ENCODE peak calls at places on chromosomes 1 and 21, in eight cellular contexts. Y, U, Z, S, W, L, E and N are unnamed samples.

GRCh38 chr1:113153116-113153803 is 80.3 kb downstream of the LRIG2 start:
- DNase-seq in Y (peak), U (no peak), Z (no peak), S (no peak), W (no peak), L (no peak), E (no peak), N (peak)

GRCh38 chr1:16112558-16113555 is 39.4 kb upstream of the FAM131C start:
- DNase-seq in Y (no peak), U (no peak), Z (no peak), S (peak), W (no peak), L (no peak), E (no peak), N (no peak)

GRCh38 chr21:36542312-36543101 is 62.6 kb upstream of the CLDN14 start:
- DNase-seq in Y (no peak), U (no peak), Z (no peak), S (peak), W (peak), L (no peak), E (no peak), N (no peak)

GRCh38 chr1:205374205-205375078 is 17.7 kb upstream of the KLHDC8A start:
- DNase-seq in Y (no peak), U (no peak), Z (no peak), S (peak), W (no peak), L (no peak), E (peak), N (peak)

GRCh38 chr1:25549273-25550154 is 6.1 kb downstream of the LDLRAP1 start:
- DNase-seq in Y (no peak), U (peak), Z (peak), S (peak), W (peak), L (no peak), E (peak), N (peak)

GRCh38 chr1:202155478-202156021 is 4.9 kb downstream of the PTPN7 start:
- DNase-seq in Y (no peak), U (no peak), Z (peak), S (no peak), W (no peak), L (peak), E (peak), N (peak)

GRCh38 chr1:165795894-165796293 is 27.2 kb upstream of the TMCO1 start:
- DNase-seq in Y (no peak), U (no peak), Z (no peak), S (peak), W (no peak), L (no peak), E (no peak), N (no peak)

GRCh38 chr21:36829116-36829515 is 130.2 kb downstream of the SIM2 start:
- DNase-seq in Y (no peak), U (no peak), Z (no peak), S (no peak), W (no peak), L (no peak), E (no peak), N (no peak)

GRCh38 chr1:190373705-190374336 is 103.8 kb downstream of the BRINP3 start:
- DNase-seq in Y (no peak), U (no peak), Z (no peak), S (peak), W (no peak), L (no peak), E (no peak), N (no peak)

GRCh38 chr1:91724644-91725043 is 161.3 kb downstream of the TGFBR3 start:
- DNase-seq in Y (no peak), U (no peak), Z (no peak), S (no peak), W (no peak), L (no peak), E (no peak), N (no peak)

GRCh38 chr1:1332774-1333480 is 1.8 kb downstream of the TAS1R3 start:
- DNase-seq in Y (no peak), U (no peak), Z (peak), S (no peak), W (no peak), L (no peak), E (no peak), N (no peak)

GRCh38 chr1:156319664-156320063 is 18.4 kb downstream of the CCT3 start:
- DNase-seq in Y (no peak), U (no peak), Z (no peak), S (no peak), W (no peak), L (no peak), E (no peak), N (no peak)

GRCh38 chr1:213399695-213400094 is 348.7 kb downstream of the RPS6KC1 start:
- DNase-seq in Y (no peak), U (no peak), Z (no peak), S (no peak), W (no peak), L (no peak), E (no peak), N (peak)

GRCh38 chr1:202067188-202067977 is 55.3 kb upstream of the GPR37L1 start:
- DNase-seq in Y (no peak), U (no peak), Z (no peak), S (no peak), W (no peak), L (no peak), E (no peak), N (no peak)

GRCh38 chr1:15948600-15949452 is 27.1 kb downstream of the ZBTB17 start:
- DNase-seq in Y (no peak), U (no peak), Z (peak), S (no peak), W (no peak), L (no peak), E (peak), N (peak)

GRCh38 chr21:43995521-43996105 is 16.5 kb upstream of the TRAPPC10 start:
- DNase-seq in Y (no peak), U (no peak), Z (peak), S (no peak), W (no peak), L (no peak), E (no peak), N (no peak)

GRCh38 chr1:108357802-108358201 is 92.3 kb upstream of the NBPF6 start:
- DNase-seq in Y (no peak), U (no peak), Z (no peak), S (no peak), W (no peak), L (no peak), E (no peak), N (no peak)

GRCh38 chr1:192639607-192640368 is 3.8 kb downstream of the RGS13 start:
- DNase-seq in Y (no peak), U (no peak), Z (no peak), S (no peak), W (peak), L (no peak), E (no peak), N (no peak)

GRCh38 chr1:10904396-10905358 is 107.8 kb upstream of the TARDBP start:
- DNase-seq in Y (no peak), U (peak), Z (peak), S (no peak), W (no peak), L (no peak), E (peak), N (no peak)

GRCh38 chr1:12549106-12549459 is 68.9 kb downstream of the DHRS3 start:
- DNase-seq in Y (no peak), U (no peak), Z (peak), S (no peak), W (no peak), L (no peak), E (no peak), N (no peak)

GRCh38 chr1:237879195-237879594 is 11.5 kb downstream of the ZP4 start:
- DNase-seq in Y (no peak), U (no peak), Z (no peak), S (peak), W (no peak), L (no peak), E (no peak), N (no peak)

GRCh38 chr1:53329183-53329544 is 1.3 kb upstream of the LRP8 start:
- DNase-seq in Y (no peak), U (no peak), Z (peak), S (no peak), W (no peak), L (no peak), E (no peak), N (no peak)

GRCh38 chr21:36113647-36114428 is 21.0 kb upstream of the CBR3 start:
- DNase-seq in Y (no peak), U (peak), Z (peak), S (no peak), W (no peak), L (no peak), E (peak), N (no peak)

GRCh38 chr1:106613106-106613505 is 443.4 kb upstream of the PRMT6 start:
- DNase-seq in Y (no peak), U (no peak), Z (no peak), S (no peak), W (no peak), L (no peak), E (no peak), N (no peak)

GRCh38 chr1:35229587-35230360 is 36.8 kb upstream of the SFPQ start:
- DNase-seq in Y (no peak), U (no peak), Z (no peak), S (no peak), W (no peak), L (no peak), E (no peak), N (no peak)

GRCh38 chr1:109099871-109100757 is 9.6 kb downstream of the TMEM167B start:
- DNase-seq in Y (peak), U (peak), Z (peak), S (peak), W (peak), L (peak), E (peak), N (peak)

GRCh38 chr1:244230470-244230869 is 179.4 kb downstream of the ZBTB18 start:
- DNase-seq in Y (no peak), U (no peak), Z (no peak), S (no peak), W (no peak), L (no peak), E (no peak), N (no peak)

GRCh38 chr1:24793762-24794161 is 48.5 kb downstream of the CLIC4 start:
- DNase-seq in Y (no peak), U (no peak), Z (no peak), S (no peak), W (no peak), L (no peak), E (no peak), N (no peak)

GRCh38 chr1:102875756-102876155 is 232.6 kb downstream of the COL11A1 start:
- DNase-seq in Y (no peak), U (no peak), Z (no peak), S (no peak), W (no peak), L (no peak), E (no peak), N (no peak)

GRCh38 chr1:17573518-17574041 is 34.1 kb downstream of the ARHGEF10L start:
- DNase-seq in Y (peak), U (no peak), Z (no peak), S (peak), W (no peak), L (no peak), E (no peak), N (no peak)

GRCh38 chr1:54995835-54996234 is 2.9 kb upstream of the BSND start:
- DNase-seq in Y (no peak), U (peak), Z (no peak), S (no peak), W (no peak), L (no peak), E (no peak), N (no peak)

GRCh38 chr21:43315244-43316137 is 111.4 kb downstream of the SIK1 start:
- DNase-seq in Y (no peak), U (peak), Z (no peak), S (no peak), W (no peak), L (no peak), E (no peak), N (no peak)

GRCh38 chr1:75083848-75084514 is 50.2 kb upstream of the LHX8 start:
- DNase-seq in Y (no peak), U (no peak), Z (no peak), S (no peak), W (no peak), L (no peak), E (no peak), N (no peak)

GRCh38 chr1:191348328-191348727 is 809.9 kb upstream of the RGS18 start:
- DNase-seq in Y (no peak), U (no peak), Z (no peak), S (no peak), W (no peak), L (no peak), E (no peak), N (no peak)

GRCh38 chr1:209490013-209490412 is 93.5 kb upstream of the CAMK1G start:
- DNase-seq in Y (no peak), U (no peak), Z (no peak), S (peak), W (no peak), L (no peak), E (no peak), N (no peak)

GRCh38 chr1:174971466-174971865 is 28.3 kb upstream of the CACYBP start:
- DNase-seq in Y (no peak), U (no peak), Z (no peak), S (no peak), W (no peak), L (no peak), E (no peak), N (no peak)
- H3K27ac ChIP-seq in Y (no peak), U (no peak), Z (peak), S (no peak), W (no peak), L (no peak), E (no peak), N (no peak)

GRCh38 chr1:27583479-27583878 is 20.5 kb downstream of the AHDC1 start:
- DNase-seq in Y (no peak), U (no peak), Z (no peak), S (no peak), W (no peak), L (no peak), E (no peak), N (no peak)

GRCh38 chr1:27589441-27589840 is 14.5 kb downstream of the AHDC1 start:
- DNase-seq in Y (no peak), U (no peak), Z (no peak), S (no peak), W (no peak), L (no peak), E (no peak), N (peak)

GRCh38 chr1:27588256-27589232 is 15.4 kb downstream of the AHDC1 start:
- DNase-seq in Y (no peak), U (no peak), Z (no peak), S (no peak), W (no peak), L (no peak), E (no peak), N (no peak)

GRCh38 chr1:27584453-27584852 is 19.5 kb downstream of the AHDC1 start:
- DNase-seq in Y (no peak), U (no peak), Z (no peak), S (no peak), W (no peak), L (no peak), E (no peak), N (no peak)

DNA sequence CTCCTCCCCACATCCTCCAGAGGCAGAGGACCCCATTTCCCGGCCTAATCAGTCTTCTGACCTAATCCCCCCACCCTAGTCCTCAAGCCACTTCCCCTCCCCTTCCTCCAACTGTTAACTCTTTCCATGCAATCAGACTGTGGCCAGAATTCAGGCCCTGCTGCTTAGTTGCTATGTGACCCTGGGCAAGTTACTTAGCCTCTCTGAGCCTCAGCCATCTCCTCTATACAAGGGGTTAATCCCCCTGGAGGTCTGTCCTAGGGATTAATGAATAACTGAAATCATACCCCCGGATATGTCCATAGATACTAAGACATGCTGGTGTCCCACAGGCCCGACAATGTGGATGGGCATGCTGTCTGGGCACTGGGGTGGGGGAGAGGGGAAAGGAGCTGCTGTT is 18.3 kb downstream of the AHDC1 start:
- DNase-seq in Y (no peak), U (no peak), Z (no peak), S (no peak), W (no peak), L (no peak), E (no peak), N (no peak)
- H3K27ac ChIP-seq in Y (no peak), U (no peak), Z (no peak), S (no peak), W (no peak), L (no peak), E (no peak), N (no peak)

GRCh38 chr1:44212355-44213221 is 683 bp upstream of the DMAP1 start:
- DNase-seq in Y (no peak), U (no peak), Z (no peak), S (no peak), W (peak), L (no peak), E (no peak), N (no peak)

GRCh38 chr1:44210595-44210994 is 2.7 kb upstream of the DMAP1 start:
- DNase-seq in Y (no peak), U (no peak), Z (no peak), S (no peak), W (no peak), L (no peak), E (no peak), N (no peak)

GRCh38 chr1:44218503-44219300 is 5.4 kb downstream of the DMAP1 start:
- DNase-seq in Y (no peak), U (no peak), Z (no peak), S (no peak), W (no peak), L (no peak), E (no peak), N (no peak)

GRCh38 chr1:44217809-44218410 is 4.6 kb downstream of the DMAP1 start:
- DNase-seq in Y (peak), U (peak), Z (peak), S (peak), W (peak), L (peak), E (peak), N (peak)

GRCh38 chr1:44213222-44214112 is at the start of gene DMAP1:
- DNase-seq in Y (peak), U (peak), Z (peak), S (peak), W (peak), L (peak), E (peak), N (peak)
- H3K27ac ChIP-seq in Y (peak), U (peak), Z (peak), S (no peak), W (peak), L (peak), E (peak), N (peak)

DNA sequence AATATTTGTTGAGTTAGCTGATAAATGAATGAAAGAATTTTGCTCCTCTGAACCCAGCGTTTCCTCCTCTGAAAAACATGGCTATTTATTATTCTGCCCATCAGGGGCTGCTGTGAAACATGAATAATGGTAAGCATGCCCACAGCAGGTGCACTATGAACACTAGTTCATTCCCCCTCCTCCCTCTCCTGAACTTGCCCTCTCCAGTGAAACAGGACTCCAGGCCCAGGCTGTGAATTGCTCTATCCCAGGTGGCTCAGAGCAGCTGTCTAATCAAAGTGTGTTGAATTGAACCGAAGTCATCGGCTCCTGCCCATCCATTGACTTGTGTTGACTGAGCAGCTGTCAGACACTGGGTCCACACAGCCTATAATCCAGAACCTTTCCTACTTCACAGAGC is 267.1 kb downstream of the PTPRU start:
- DNase-seq in Y (no peak), U (no peak), Z (no peak), S (peak), W (no peak), L (no peak), E (no peak), N (no peak)
- H3K27ac ChIP-seq in Y (no peak), U (no peak), Z (no peak), S (peak), W (no peak), L (no peak), E (no peak), N (no peak)

GRCh38 chr1:9417695-9418094 is 121.6 kb upstream of the SLC25A33 start:
- DNase-seq in Y (no peak), U (peak), Z (no peak), S (no peak), W (no peak), L (no peak), E (no peak), N (no peak)
- H3K27ac ChIP-seq in Y (no peak), U (no peak), Z (no peak), S (no peak), W (no peak), L (no peak), E (no peak), N (no peak)

GRCh38 chr1:22473952-22474351 is 22.3 kb downstream of the ZBTB40 start:
- DNase-seq in Y (no peak), U (no peak), Z (no peak), S (no peak), W (no peak), L (no peak), E (no peak), N (no peak)

GRCh38 chr1:22470227-22470626 is 18.6 kb downstream of the ZBTB40 start:
- DNase-seq in Y (no peak), U (no peak), Z (no peak), S (no peak), W (no peak), L (no peak), E (no peak), N (no peak)

GRCh38 chr1:22471610-22472009 is 20.0 kb downstream of the ZBTB40 start:
- DNase-seq in Y (no peak), U (no peak), Z (no peak), S (no peak), W (no peak), L (no peak), E (no peak), N (no peak)

GRCh38 chr1:22471078-22471477 is 19.4 kb downstream of the ZBTB40 start:
- DNase-seq in Y (no peak), U (no peak), Z (no peak), S (no peak), W (no peak), L (peak), E (peak), N (peak)

DNA sequence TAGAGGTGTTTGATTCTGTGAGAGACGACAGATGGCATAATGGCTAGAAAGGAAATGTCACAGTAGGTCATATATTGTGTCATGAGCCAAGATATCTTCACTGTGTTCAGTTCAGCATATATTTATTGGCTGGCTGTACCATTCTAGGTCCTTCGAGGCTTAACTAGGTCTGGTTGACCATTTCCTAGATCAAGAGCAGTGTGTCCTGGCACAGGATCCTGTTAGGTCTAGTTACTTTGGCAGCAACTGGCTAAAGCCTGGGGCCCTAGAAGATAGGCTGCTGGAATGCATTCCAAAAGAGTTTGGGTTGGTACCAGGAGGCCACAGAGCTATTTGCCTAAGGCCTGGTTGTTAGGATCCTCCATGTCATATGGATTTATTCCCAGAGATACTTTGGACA is 20.9 kb downstream of the ZBTB40 start:
- DNase-seq in Y (no peak), U (no peak), Z (no peak), S (no peak), W (no peak), L (peak), E (no peak), N (no peak)
- H3K27ac ChIP-seq in Y (no peak), U (no peak), Z (no peak), S (no peak), W (no peak), L (peak), E (no peak), N (no peak)

GRCh38 chr21:38992737-38993136 is 187.0 kb downstream of the ETS2 start:
- DNase-seq in Y (no peak), U (no peak), Z (no peak), S (no peak), W (no peak), L (no peak), E (no peak), N (no peak)
- H3K27ac ChIP-seq in Y (no peak), U (no peak), Z (peak), S (peak), W (no peak), L (peak), E (peak), N (peak)